ENCODE peak calls at places on chromosomes 6 and 20, in six cellular contexts. W is fibroblast of mammary gland, K is GM10248, Z is activated B cell treated with CpG ODN at 0.5 μM for 24 hours, X is lower lobe of right lung, F is WTC11. G is an unnamed sample.

GRCh38 chr20:49779972-49780371 is 32.7 kb upstream of the SLC9A8 start:
- DNase-seq in W (no peak), K (no peak), Z (no peak), X (no peak), F (no peak), G (no peak)

GRCh38 chr20:32970973-32971300 is 33.3 kb downstream of the SUN5 start:
- DNase-seq in W (no peak), K (no peak), Z (no peak), X (no peak), F (peak), G (no peak)

GRCh38 chr20:22248052-22248667 is 336.2 kb downstream of the FOXA2 start:
- DNase-seq in W (peak), K (peak), Z (no peak), X (no peak), F (peak), G (peak)

GRCh38 chr6:106082735-106083398 is 3.3 kb upstream of the PRDM1 start:
- DNase-seq in W (peak), K (no peak), Z (no peak), X (no peak), F (no peak), G (no peak)

GRCh38 chr6:44569931-44570385 is 182.5 kb downstream of the CDC5L start:
- DNase-seq in W (peak), K (no peak), Z (no peak), X (peak), F (no peak), G (no peak)

GRCh38 chr20:5949943-5950270 is 426 bp downstream of the TRMT6 start:
- DNase-seq in W (no peak), K (no peak), Z (no peak), X (no peak), F (no peak), G (no peak)

GRCh38 chr6:169964440-169965212 is 213.2 kb downstream of the ERMARD start:
- DNase-seq in W (no peak), K (no peak), Z (peak), X (no peak), F (no peak), G (no peak)

GRCh38 chr6:14921170-14921569 is 324.7 kb upstream of the JARID2 start:
- DNase-seq in W (no peak), K (no peak), Z (no peak), X (peak), F (no peak), G (no peak)

GRCh38 chr20:50572922-50573777 is 63.0 kb downstream of the PTPN1 start:
- DNase-seq in W (peak), K (no peak), Z (peak), X (no peak), F (no peak), G (no peak)

GRCh38 chr6:90187437-90188049 is 109.1 kb downstream of the BACH2 start:
- DNase-seq in W (no peak), K (no peak), Z (no peak), X (no peak), F (no peak), G (no peak)

GRCh38 chr6:52590634-52590985 is 13.8 kb upstream of the TRAM2 start:
- DNase-seq in W (peak), K (no peak), Z (no peak), X (no peak), F (no peak), G (no peak)

GRCh38 chr6:110566346-110567125 is 90.1 kb upstream of the SLC22A16 start:
- DNase-seq in W (no peak), K (no peak), Z (no peak), X (no peak), F (no peak), G (no peak)

GRCh38 chr6:9131616-9132015 is 696.3 kb upstream of the SLC35B3 start:
- DNase-seq in W (no peak), K (no peak), Z (no peak), X (peak), F (no peak), G (no peak)

GRCh38 chr6:41549673-41550072 is 3.5 kb downstream of the FOXP4 start:
- DNase-seq in W (no peak), K (no peak), Z (no peak), X (no peak), F (no peak), G (no peak)

GRCh38 chr6:33298773-33299236 is at the start of gene RGL2:
- DNase-seq in W (no peak), K (peak), Z (peak), X (peak), F (peak), G (peak)

GRCh38 chr6:18510644-18511033 is 123.5 kb downstream of the RNF144B start:
- DNase-seq in W (no peak), K (no peak), Z (no peak), X (no peak), F (no peak), G (no peak)

GRCh38 chr20:58651823-58652605 is 931 bp downstream of the STX16 start:
- DNase-seq in W (peak), K (peak), Z (peak), X (peak), F (peak), G (peak)

GRCh38 chr20:20083796-20084195 is 31.5 kb downstream of the CFAP61 start:
- DNase-seq in W (peak), K (peak), Z (no peak), X (no peak), F (no peak), G (peak)

GRCh38 chr20:36349384-36350170 is 43.4 kb downstream of the DLGAP4 start:
- DNase-seq in W (no peak), K (no peak), Z (no peak), X (no peak), F (no peak), G (no peak)

GRCh38 chr6:126546771-126547170 is 206.9 kb downstream of the CENPW start:
- DNase-seq in W (peak), K (no peak), Z (no peak), X (no peak), F (no peak), G (no peak)

GRCh38 chr20:58675641-58676040 is 17.0 kb upstream of the NPEPL1 start:
- DNase-seq in W (no peak), K (no peak), Z (no peak), X (no peak), F (no peak), G (no peak)

GRCh38 chr20:62918830-62919229 is 7.5 kb downstream of the DIDO1 start:
- DNase-seq in W (no peak), K (no peak), Z (no peak), X (peak), F (peak), G (no peak)

GRCh38 chr20:38985603-38986170 is 23.5 kb downstream of the DHX35 start:
- DNase-seq in W (peak), K (peak), Z (no peak), X (no peak), F (no peak), G (no peak)

GRCh38 chr6:161233986-161234620 is 39.8 kb downstream of the AGPAT4 start:
- DNase-seq in W (peak), K (no peak), Z (no peak), X (no peak), F (no peak), G (no peak)

GRCh38 chr6:35392773-35393672 is 50.7 kb downstream of the PPARD start:
- DNase-seq in W (no peak), K (no peak), Z (no peak), X (no peak), F (no peak), G (no peak)

GRCh38 chr20:58481541-58482021 is 33.6 kb downstream of the APCDD1L start:
- DNase-seq in W (peak), K (peak), Z (no peak), X (no peak), F (peak), G (peak)

GRCh38 chr6:3804981-3805380 is 44.2 kb upstream of the FAM50B start:
- DNase-seq in W (no peak), K (no peak), Z (no peak), X (no peak), F (no peak), G (no peak)

GRCh38 chr20:52859156-52859887 is 112.8 kb upstream of the TSHZ2 start:
- DNase-seq in W (peak), K (no peak), Z (no peak), X (no peak), F (peak), G (no peak)

GRCh38 chr6:138248011-138248410 is 29.7 kb upstream of the PBOV1 start:
- DNase-seq in W (no peak), K (no peak), Z (no peak), X (no peak), F (no peak), G (no peak)

GRCh38 chr6:3163248-3163594 is 5.9 kb upstream of the TUBB2A start:
- DNase-seq in W (no peak), K (no peak), Z (no peak), X (peak), F (no peak), G (no peak)

GRCh38 chr6:100432136-100432535 is 32.6 kb downstream of the SIM1 start:
- DNase-seq in W (no peak), K (no peak), Z (no peak), X (no peak), F (no peak), G (no peak)

GRCh38 chr6:157008568-157008967 is 231.4 kb downstream of the ARID1B start:
- DNase-seq in W (no peak), K (no peak), Z (no peak), X (no peak), F (no peak), G (no peak)

DNA sequence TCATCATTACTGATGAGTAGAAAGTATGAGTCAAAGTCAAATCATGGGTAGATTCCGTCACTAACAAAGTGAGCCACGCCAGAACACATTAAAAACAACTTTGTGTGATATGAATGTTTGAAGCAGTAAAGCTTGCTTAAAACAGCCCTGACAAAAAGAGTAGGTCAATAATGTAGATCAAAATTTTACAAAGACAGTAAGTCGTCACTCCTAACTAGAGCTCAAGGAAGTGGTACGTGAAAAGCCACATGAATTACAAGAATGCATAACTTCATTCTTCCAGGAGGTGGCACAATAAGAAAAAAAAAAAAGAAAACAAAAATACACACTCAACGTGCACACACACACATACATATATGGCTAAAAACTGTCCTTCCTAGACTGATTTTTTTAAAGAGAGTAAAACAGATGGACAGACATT is 69.9 kb downstream of the HACE1 start:
- DNase-seq in W (peak), K (peak), Z (no peak), X (no peak), F (no peak), G (peak)
- TF ChIP-seq CTCF in W (peak), K (peak), Z (no peak), X (peak), F (no peak), G (peak)

GRCh38 chr20:54219751-54220426 is 12.0 kb downstream of the PFDN4 start:
- DNase-seq in W (peak), K (no peak), Z (no peak), X (no peak), F (no peak), G (no peak)
- TF ChIP-seq CTCF in W (peak), K (peak), Z (no peak), X (peak), F (no peak), G (no peak)

DNA sequence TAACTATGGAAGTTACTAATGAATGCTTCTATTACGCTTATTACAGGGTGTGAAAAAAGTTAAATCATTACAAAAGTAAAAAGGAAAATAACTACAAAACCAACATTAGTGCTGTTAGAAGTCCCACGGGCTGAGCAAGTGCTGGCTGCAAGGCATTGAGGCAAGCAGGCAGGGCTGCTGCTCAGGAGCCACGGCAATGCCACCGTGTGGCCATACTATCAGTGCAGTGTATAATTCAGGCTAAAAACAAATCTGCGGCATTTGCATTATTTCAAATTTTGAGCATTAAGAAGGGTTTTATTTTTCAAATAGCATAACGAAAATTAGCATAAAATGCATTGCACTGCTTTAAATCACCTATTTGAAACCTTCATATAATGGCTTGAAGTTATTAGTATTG is 17.1 kb downstream of the IFNGR1 start:
- DNase-seq in W (no peak), K (no peak), Z (no peak), X (no peak), F (no peak), G (no peak)
- TF ChIP-seq CTCF in W (peak), K (peak), Z (no peak), X (peak), F (no peak), G (no peak)

GRCh38 chr6:80268865-80269264 is 162.4 kb downstream of the BCKDHB start:
- DNase-seq in W (no peak), K (no peak), Z (no peak), X (no peak), F (no peak), G (no peak)
- TF ChIP-seq CTCF in W (no peak), K (no peak), Z (no peak), X (no peak), F (no peak), G (no peak)